ENCODE peak calls at places on chromosome 2, in seven cellular contexts. Q is astrocyte of the cerebellum; B is WTC11; K is cardiac fibroblast; O is fibroblast of the conjunctiva; A is activated naive CD8-positive, alpha-beta T cell treated with anti-CD3 and anti-CD28 coated beads, Interleukin-2, amount 50 U/mL, for 24 hours; T is stimulated activated CD8-positive, alpha-beta memory T cell treated with anti-CD3 and anti-CD28 coated beads, Interleukin-2, amount 100 ng/mL, for 48 hours. W is an unnamed sample.

GRCh38 chr2:209240204-209240603 is 183.6 kb upstream of the MAP2 start:
- DNase-seq in B (no peak), Q (no peak), A (no peak), T (no peak), O (no peak), K (no peak), W (no peak)

GRCh38 chr2:204796581-204796980 is 251.3 kb downstream of the PARD3B start:
- DNase-seq in B (no peak), T (no peak), O (no peak), Q (no peak), A (no peak), K (no peak), W (no peak)

GRCh38 chr2:134359367-134360081 is 105.7 kb downstream of the MGAT5 start:
- DNase-seq in B (no peak), Q (no peak), K (no peak), A (no peak), T (no peak), O (no peak), W (no peak)

GRCh38 chr2:38498039-38498438 is 104.7 kb downstream of the HNRNPLL start:
- DNase-seq in A (no peak), Q (no peak), K (no peak), T (no peak), O (no peak), B (no peak), W (no peak)

GRCh38 chr2:14936436-14936835 is 303.9 kb downstream of the LRATD1 start:
- DNase-seq in O (no peak), A (no peak), B (no peak), K (no peak), T (no peak), Q (no peak), W (no peak)

GRCh38 chr2:233421091-233421816 is 67.0 kb downstream of the DGKD start:
- DNase-seq in K (no peak), Q (no peak), T (no peak), O (no peak), A (no peak), B (no peak), W (no peak)

GRCh38 chr2:46171996-46172546 is 125.1 kb upstream of the EPAS1 start:
- DNase-seq in Q (no peak), B (no peak), T (no peak), O (no peak), K (no peak), A (no peak), W (no peak)

GRCh38 chr2:131104487-131105155 is 515 bp upstream of the PLEKHB2 start:
- DNase-seq in A (peak), O (peak), Q (peak), B (no peak), T (peak), K (peak), W (no peak)

GRCh38 chr2:222240676-222241049 is 58.1 kb downstream of the PAX3 start:
- DNase-seq in K (no peak), T (no peak), O (no peak), A (no peak), Q (no peak), B (no peak), W (no peak)

GRCh38 chr2:10993001-10993481 is 81.3 kb downstream of the KCNF1 start:
- DNase-seq in T (no peak), B (no peak), Q (no peak), K (no peak), A (no peak), O (no peak), W (no peak)

GRCh38 chr2:120518819-120519218 is 172.9 kb downstream of the INHBB start:
- DNase-seq in O (no peak), K (no peak), Q (no peak), B (no peak), T (no peak), A (no peak), W (no peak)

GRCh38 chr2:224412064-224412921 is 10.4 kb upstream of the FAM124B start:
- DNase-seq in T (no peak), K (peak), A (no peak), O (peak), B (no peak), Q (peak), W (no peak)

GRCh38 chr2:53473762-53474161 is 293.8 kb upstream of the CHAC2 start:
- DNase-seq in A (no peak), Q (no peak), B (no peak), T (no peak), O (no peak), K (no peak), W (no peak)

GRCh38 chr2:86695053-86695691 is 24.9 kb upstream of the RMND5A start:
- DNase-seq in T (no peak), K (no peak), A (no peak), Q (no peak), B (no peak), O (no peak), W (no peak)

GRCh38 chr2:38216886-38217285 is 140.9 kb upstream of the CYP1B1 start:
- DNase-seq in B (no peak), O (no peak), Q (no peak), A (no peak), K (no peak), T (no peak), W (no peak)

GRCh38 chr2:209901187-209901586 is 101.3 kb upstream of the RPE start:
- DNase-seq in K (no peak), A (no peak), T (no peak), B (no peak), O (no peak), Q (no peak), W (no peak)

GRCh38 chr2:174729797-174730529 is 34.3 kb downstream of the CHRNA1 start:
- DNase-seq in Q (no peak), A (peak), B (peak), K (no peak), O (no peak), T (peak), W (no peak)

GRCh38 chr2:4866198-4866597 is 826.0 kb upstream of the SOX11 start:
- DNase-seq in A (no peak), O (no peak), T (no peak), B (no peak), Q (no peak), K (no peak), W (no peak)

GRCh38 chr2:240390091-240391073 is 45.1 kb upstream of the GPC1 start:
- DNase-seq in Q (no peak), T (no peak), O (no peak), A (no peak), B (peak), K (no peak), W (no peak)

GRCh38 chr2:189641047-189641446 is 20.2 kb upstream of the ASNSD1 start:
- DNase-seq in O (no peak), K (no peak), Q (no peak), T (no peak), A (no peak), B (no peak), W (no peak)

GRCh38 chr2:113227698-113228097 is 51.0 kb downstream of the PAX8 start:
- DNase-seq in A (no peak), K (no peak), Q (no peak), T (no peak), O (no peak), B (no peak), W (no peak)

GRCh38 chr2:128347701-128348504 is 29.2 kb upstream of the HS6ST1 start:
- DNase-seq in K (peak), O (peak), A (no peak), Q (peak), B (no peak), T (no peak), W (no peak)

GRCh38 chr2:217517402-217517801 is 485.4 kb downstream of the TNS1 start:
- DNase-seq in B (no peak), T (no peak), O (no peak), A (no peak), K (no peak), Q (no peak), W (no peak)

GRCh38 chr2:43196773-43197567 is 29.4 kb downstream of the ZFP36L2 start:
- DNase-seq in O (no peak), T (no peak), A (no peak), K (no peak), B (no peak), Q (no peak), W (no peak)

GRCh38 chr2:28160986-28161425 is 231.7 kb upstream of the FOSL2 start:
- DNase-seq in Q (peak), T (no peak), A (no peak), K (peak), O (peak), B (no peak), W (no peak)

GRCh38 chr2:143433158-143433557 is 303.9 kb downstream of the ARHGAP15 start:
- DNase-seq in Q (no peak), O (no peak), T (no peak), A (no peak), B (no peak), K (peak), W (no peak)

GRCh38 chr2:237723613-237724012 is 75.0 kb upstream of the RBM44 start:
- DNase-seq in A (no peak), O (peak), Q (no peak), T (no peak), K (no peak), B (peak), W (no peak)

GRCh38 chr2:32058130-32058529 is 5.2 kb upstream of the SPAST start:
- DNase-seq in B (no peak), K (no peak), Q (no peak), A (no peak), O (no peak), T (no peak), W (no peak)

GRCh38 chr2:15050483-15050882 is 418.0 kb downstream of the LRATD1 start:
- DNase-seq in T (no peak), K (no peak), B (no peak), O (no peak), Q (no peak), A (no peak), W (no peak)

GRCh38 chr2:43317680-43318079 is 91.3 kb upstream of the ZFP36L2 start:
- DNase-seq in Q (no peak), O (no peak), A (no peak), B (no peak), K (no peak), T (no peak), W (no peak)

W was measured in cortex of kidney.